ENCODE peak calls at places on chromosomes 13 and 19, in six cellular contexts. W is A549, D is endothelial cell of umbilical vein, C is HepG2, R is K562, Z is GM12878. B is an unnamed sample.

GRCh38 chr13:23059173-23059572 is 121.6 kb upstream of the SGCG start:
- DNase-seq in D (no peak), Z (no peak), W (no peak), C (no peak), R (no peak), B (no peak)

GRCh38 chr19:13830761-13831481 is 35.7 kb downstream of the ZSWIM4 start:
- DNase-seq in W (peak; percentile 56), Z (no peak), D (no peak), C (no peak), R (no peak), B (peak; percentile 18)

GRCh38 chr13:77136902-77137420 is 110.0 kb upstream of the FBXL3 start:
- DNase-seq in D (no peak), C (no peak), Z (no peak), W (no peak), R (no peak), B (no peak)

GRCh38 chr19:46728693-46729339 is 11.9 kb upstream of the PRKD2 start:
- DNase-seq in R (peak; percentile 87), Z (no peak), D (peak; percentile 88), C (peak; percentile 27), W (peak; percentile 72), B (peak; percentile 88)

GRCh38 chr13:95716231-95716630 is 39.3 kb downstream of the DNAJC3 start:
- DNase-seq in W (no peak), D (no peak), C (no peak), Z (no peak), R (no peak), B (no peak)

GRCh38 chr19:35353635-35354034 is 4.6 kb upstream of the FFAR3 start:
- DNase-seq in W (no peak), R (no peak), D (no peak), C (no peak), Z (no peak), B (no peak)

GRCh38 chr13:29021717-29022116 is 201.6 kb downstream of the MTUS2 start:
- DNase-seq in Z (no peak), C (no peak), W (no peak), D (no peak), R (no peak), B (no peak)

GRCh38 chr13:113769881-113770280 is 10.9 kb downstream of the TMEM255B start:
- DNase-seq in Z (no peak), D (no peak), R (no peak), W (no peak), C (no peak), B (no peak)

GRCh38 chr13:83168575-83168974 is 713.7 kb downstream of the SLITRK1 start:
- DNase-seq in Z (no peak), D (no peak), R (no peak), W (no peak), C (no peak), B (no peak)

GRCh38 chr13:41231786-41232185 is 31.6 kb downstream of the MTRF1 start:
- DNase-seq in C (peak; percentile 28), R (no peak), W (no peak), Z (peak; percentile 24), D (peak; percentile 46), B (no peak)

GRCh38 chr19:49113762-49114629 is at the start of gene LIN7B:
- DNase-seq in Z (no peak), D (peak; percentile 74), C (peak; percentile 67), R (peak; percentile 84), W (peak; percentile 85), B (peak; percentile 75)

GRCh38 chr19:4676955-4677731 is 7.0 kb upstream of the MYDGF start:
- DNase-seq in D (peak; percentile 18), C (peak; percentile 69), Z (no peak), R (peak; percentile 79), W (peak; percentile 81), B (peak; percentile 52)

GRCh38 chr13:90918551-90918950 is 428.9 kb upstream of the MIR17HG start:
- DNase-seq in Z (no peak), C (no peak), D (no peak), R (no peak), W (peak; percentile 59), B (no peak)

GRCh38 chr13:113585828-113586355 is 1.3 kb downstream of the TFDP1 start:
- DNase-seq in C (no peak), D (no peak), Z (no peak), W (no peak), R (no peak), B (no peak)

GRCh38 chr19:35767288-35768081 is 7.9 kb upstream of the ARHGAP33 start:
- DNase-seq in Z (no peak), R (no peak), W (no peak), D (no peak), C (peak; percentile 43), B (no peak)

GRCh38 chr13:27389891-27390290 is 34.5 kb upstream of the GTF3A start:
- DNase-seq in W (no peak), R (no peak), Z (no peak), C (no peak), D (no peak), B (no peak)

GRCh38 chr13:27393101-27393500 is 31.3 kb upstream of the GTF3A start:
- DNase-seq in D (no peak), Z (no peak), R (no peak), C (no peak), W (no peak), B (no peak)

GRCh38 chr13:27396252-27396846 is 28.1 kb upstream of the GTF3A start:
- DNase-seq in C (peak; percentile 95), D (no peak), R (no peak), W (no peak), Z (no peak), B (no peak)

GRCh38 chr13:27395007-27395510 is 29.4 kb upstream of the GTF3A start:
- DNase-seq in W (no peak), Z (no peak), D (no peak), C (no peak), R (no peak), B (no peak)
- TF ChIP-seq CTCF in W (no peak), Z (no peak), D (no peak), C (no peak), R (no peak), B (no peak)

DNA sequence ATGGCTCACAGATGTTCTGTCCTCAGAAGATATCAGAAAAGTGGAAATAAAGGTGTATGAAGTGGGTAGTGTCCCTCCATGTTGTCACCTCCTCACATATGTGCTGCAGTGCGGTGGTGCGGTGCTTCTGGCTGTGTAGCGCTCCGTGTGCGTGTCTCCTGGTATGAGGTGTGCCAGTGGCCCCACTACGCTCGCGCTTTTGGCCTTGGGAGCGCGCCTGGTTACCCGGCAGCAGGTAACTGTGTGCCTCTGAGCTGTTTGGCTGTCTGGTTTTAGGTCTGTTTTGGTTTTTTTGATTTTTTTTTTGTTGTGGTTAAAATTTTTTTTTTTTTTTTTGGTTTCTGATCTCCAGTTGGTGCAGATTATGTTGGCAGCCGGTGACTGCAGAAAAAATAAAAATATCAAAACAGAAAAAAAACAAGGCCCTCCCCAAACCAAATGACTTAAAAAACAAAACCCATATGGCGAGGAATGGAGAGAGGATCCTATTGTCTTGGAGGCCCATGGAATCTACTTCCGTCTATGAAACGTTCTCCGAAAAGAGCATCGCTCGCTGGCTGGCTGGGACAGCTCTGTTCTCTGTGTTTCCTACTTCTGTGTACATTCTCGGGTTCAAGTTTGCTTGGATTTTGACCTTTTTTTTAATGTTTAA is 7.9 kb downstream of the HNRNPL start:
- DNase-seq in D (no peak), R (peak; percentile 12), W (no peak), C (no peak), Z (no peak), B (no peak)
- TF ChIP-seq POLR2A in D (no peak), R (no peak), W (no peak), C (peak; percentile 55), Z (peak; percentile 72), B (no peak)

GRCh38 chr19:8338835-8339234 is 4.2 kb downstream of the KANK3 start:
- DNase-seq in R (no peak), W (no peak), D (no peak), C (no peak), Z (no peak), B (no peak)

GRCh38 chr19:8342316-8342683 is 762 bp downstream of the KANK3 start:
- DNase-seq in R (no peak), Z (no peak), C (no peak), W (no peak), D (no peak), B (no peak)

GRCh38 chr19:8342684-8343482 is at the start of gene KANK3:
- DNase-seq in Z (peak; percentile 55), D (peak; percentile 94), R (peak; percentile 100), W (peak; percentile 97), C (peak; percentile 90), B (peak; percentile 96)

GRCh38 chr19:8337728-8338127 is 5.3 kb downstream of the KANK3 start:
- DNase-seq in Z (no peak), D (no peak), C (no peak), W (no peak), R (no peak), B (no peak)

DNA sequence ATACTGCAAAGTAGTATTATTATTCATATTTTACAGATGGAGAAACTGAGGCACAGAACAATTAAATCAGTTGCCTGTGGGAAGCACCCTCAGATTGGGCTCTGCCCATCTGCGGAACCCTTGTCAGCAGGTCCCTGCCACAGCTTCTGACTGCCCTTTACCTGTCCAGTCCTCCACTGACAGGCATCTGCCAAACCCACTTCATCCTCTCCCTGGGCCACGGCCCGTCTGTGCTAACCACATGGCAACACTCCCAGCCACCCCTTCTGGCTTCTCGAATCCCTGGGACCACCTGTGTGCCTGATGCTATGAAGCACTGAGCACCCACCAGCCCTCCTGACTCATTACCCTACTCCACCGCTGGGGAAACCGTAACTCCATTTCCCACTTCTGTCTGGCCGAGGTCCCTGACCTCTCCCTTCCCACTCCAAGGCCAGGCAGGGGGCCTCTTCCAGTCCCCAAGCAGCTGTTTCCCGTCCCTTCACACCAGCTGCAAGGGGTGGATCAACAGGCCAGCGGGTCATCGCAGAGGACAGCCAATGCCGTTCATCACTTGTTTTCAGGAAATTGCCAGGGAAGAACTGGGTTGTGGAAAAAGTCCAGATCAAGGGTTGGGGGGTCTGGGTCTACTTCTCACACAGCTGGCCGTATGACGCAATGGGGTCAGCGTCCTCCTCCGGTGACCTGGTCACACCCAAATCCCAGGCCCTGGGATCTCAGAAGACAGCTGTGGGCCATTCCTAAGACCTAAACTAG is 2.5 kb downstream of the KANK3 start:
- DNase-seq in C (no peak), W (no peak), R (peak; percentile 59), Z (no peak), D (peak; percentile 94), B (no peak)
- TF ChIP-seq MYC in C (no peak), W (no peak), R (no peak), Z (no peak), D (no peak), B (no peak)

GRCh38 chr19:15438577-15438976 is 11.2 kb downstream of the WIZ start:
- DNase-seq in R (no peak), D (no peak), W (no peak), C (no peak), Z (no peak), B (no peak)

GRCh38 chr19:15436012-15436825 is 13.5 kb downstream of the WIZ start:
- DNase-seq in W (no peak), C (no peak), D (no peak), R (peak; percentile 56), Z (no peak), B (no peak)

GRCh38 chr19:15436826-15437110 is 13.0 kb downstream of the WIZ start:
- DNase-seq in C (no peak), W (no peak), Z (no peak), D (no peak), R (no peak), B (no peak)

GRCh38 chr19:15438124-15438496 is 11.6 kb downstream of the WIZ start:
- DNase-seq in C (peak; percentile 57), R (no peak), D (no peak), W (no peak), Z (no peak), B (no peak)

GRCh38 chr19:15437355-15438123 is 12.2 kb downstream of the WIZ start:
- DNase-seq in C (peak; percentile 47), R (no peak), W (no peak), D (no peak), Z (no peak), B (no peak)
- TF ChIP-seq CTCF in C (peak; percentile 50), R (peak; percentile 24), W (no peak), D (no peak), Z (no peak), B (no peak)

GRCh38 chr13:49898792-49899191 is 37.3 kb downstream of the SPRYD7 start:
- DNase-seq in R (no peak), W (no peak), Z (no peak), D (no peak), C (peak; percentile 16), B (no peak)
- TF ChIP-seq POLR2A in R (no peak), W (no peak), Z (no peak), D (no peak), C (no peak), B (no peak)